ENCODE peak calls at places on chromosome 2, in four cellular contexts. V, G, S and R are unnamed samples. For H3K36me3, the result is how much of the 10 kb centered on the place peaks cover.

GRCh38 chr2:231714639-231715498 is 6.5 kb downstream of the PTMA start:
- DNase-seq in V (peak), G (peak), S (peak), R (no peak)

GRCh38 chr2:54757496-54757895 is 34.0 kb downstream of the EML6 start:
- DNase-seq in V (no peak), G (no peak), S (peak), R (no peak)

GRCh38 chr2:118696786-118697465 is 150.5 kb downstream of the EN1 start:
- DNase-seq in V (no peak), G (no peak), S (no peak), R (no peak)

GRCh38 chr2:33443272-33443829 is 33.1 kb upstream of the RASGRP3 start:
- DNase-seq in V (no peak), G (no peak), S (no peak), R (no peak)

GRCh38 chr2:124683536-124684407 is 658.7 kb downstream of the CNTNAP5 start:
- DNase-seq in V (no peak), G (no peak), S (no peak), R (no peak)

GRCh38 chr2:182917924-182918323 is 51.5 kb upstream of the FRZB start:
- DNase-seq in V (no peak), G (no peak), S (no peak), R (no peak)

GRCh38 chr2:119523959-119524694 is at the start of gene SCTR:
- DNase-seq in V (no peak), G (peak), S (peak), R (peak)

GRCh38 chr2:74816540-74817331 is 17.2 kb upstream of the HK2 start:
- DNase-seq in V (no peak), G (no peak), S (no peak), R (no peak)

GRCh38 chr2:1856922-1857321 is 112.6 kb upstream of the PXDN start:
- DNase-seq in V (no peak), G (no peak), S (no peak), R (no peak)

GRCh38 chr2:214069254-214069653 is 341.6 kb upstream of the VWC2L start:
- DNase-seq in V (no peak), G (no peak), S (no peak), R (no peak)

GRCh38 chr2:44939074-44940052 is 2.1 kb upstream of the SIX3 start:
- DNase-seq in V (no peak), G (no peak), S (peak), R (no peak)

GRCh38 chr2:217331577-217332139 is 471.8 kb upstream of the TNP1 start:
- DNase-seq in V (no peak), G (peak), S (no peak), R (no peak)

GRCh38 chr2:3594493-3595281 is at the start of gene COLEC11:
- DNase-seq in V (no peak), G (no peak), S (peak), R (no peak)

GRCh38 chr2:29444150-29444549 is 328.9 kb downstream of the CLIP4 start:
- DNase-seq in V (no peak), G (no peak), S (no peak), R (no peak)

GRCh38 chr2:217638533-217638932 is 364.3 kb downstream of the TNS1 start:
- DNase-seq in V (no peak), G (no peak), S (no peak), R (no peak)

DNA sequence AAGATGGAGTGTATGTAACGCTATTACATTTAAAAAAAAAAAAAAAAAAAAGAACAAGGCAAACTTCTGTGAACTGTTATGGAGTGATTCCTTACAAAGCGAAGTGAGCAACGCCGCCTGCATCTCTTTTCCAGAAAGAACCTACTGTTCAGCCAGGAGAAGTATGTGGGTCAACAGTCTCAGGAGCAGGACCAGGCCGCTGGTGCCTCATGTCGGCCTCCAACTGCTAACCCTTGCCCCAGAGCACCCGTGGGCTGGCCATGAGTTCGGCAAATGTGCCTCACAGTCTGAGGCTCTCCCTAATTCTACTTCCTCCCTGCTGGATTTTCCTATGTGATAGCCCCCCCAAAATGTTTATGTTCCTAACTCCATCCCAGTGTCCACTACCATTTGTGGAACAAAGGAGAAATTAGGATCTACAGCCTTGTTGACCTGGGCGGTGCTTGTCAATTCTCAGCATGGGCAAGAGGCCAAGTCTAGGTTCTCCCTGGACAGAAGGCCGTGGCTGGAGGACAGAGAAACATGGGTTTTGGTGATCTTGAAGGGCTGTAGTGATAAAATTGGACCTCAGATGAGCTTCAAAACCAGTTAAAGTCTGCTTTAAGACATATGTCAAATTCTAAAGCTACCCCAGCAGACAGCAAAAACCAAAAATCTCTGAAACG is 15.9 kb downstream of the FAM168B start:
- DNase-seq in V (no peak), G (no peak), S (no peak), R (no peak)
- H3K36me3 ChIP-seq in V (under half), G (under half), S (under half), R (under half)

DNA sequence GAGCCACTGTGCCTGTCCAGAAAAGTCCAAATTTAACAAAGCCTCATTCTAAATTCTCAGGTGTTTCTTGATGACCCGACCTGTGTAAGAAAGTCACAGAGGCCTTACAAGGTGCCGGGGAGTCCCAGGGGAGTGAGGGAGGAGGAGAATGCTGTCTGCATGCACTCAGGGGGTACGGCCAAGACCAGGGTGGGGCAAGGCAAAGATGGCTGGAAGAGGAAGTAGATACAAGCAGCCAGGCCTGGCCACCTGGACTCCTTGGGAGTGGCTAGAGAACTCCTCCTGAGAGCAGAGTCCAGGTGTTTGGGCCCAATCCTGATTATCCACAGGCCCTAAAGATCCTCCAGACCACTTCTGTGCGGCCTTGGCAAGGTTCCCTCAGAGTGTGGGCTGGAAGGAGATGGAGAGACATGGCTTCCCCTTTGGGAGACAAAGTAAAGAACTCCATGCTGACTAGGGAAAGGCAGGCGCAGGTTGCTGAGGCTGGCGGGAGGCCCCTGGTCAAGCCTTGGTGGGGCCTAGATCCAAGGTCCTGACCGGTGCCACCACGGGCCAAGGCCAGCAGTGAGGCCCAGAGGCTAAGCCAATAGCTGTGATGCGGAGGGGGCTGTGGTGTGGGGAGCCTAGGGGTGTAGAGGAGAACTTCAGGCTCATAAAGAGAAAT is 74.7 kb downstream of the COPS8 start:
- DNase-seq in V (no peak), G (no peak), S (no peak), R (no peak)
- H3K4me3 ChIP-seq in V (no peak), G (no peak), S (no peak), R (no peak)

GRCh38 chr2:61493523-61493942 is 22.6 kb upstream of the USP34 start:
- DNase-seq in V (no peak), G (no peak), S (no peak), R (no peak)
- H3K36me3 ChIP-seq in V (half or more), G (under half), S (half or more), R (half or more)

DNA sequence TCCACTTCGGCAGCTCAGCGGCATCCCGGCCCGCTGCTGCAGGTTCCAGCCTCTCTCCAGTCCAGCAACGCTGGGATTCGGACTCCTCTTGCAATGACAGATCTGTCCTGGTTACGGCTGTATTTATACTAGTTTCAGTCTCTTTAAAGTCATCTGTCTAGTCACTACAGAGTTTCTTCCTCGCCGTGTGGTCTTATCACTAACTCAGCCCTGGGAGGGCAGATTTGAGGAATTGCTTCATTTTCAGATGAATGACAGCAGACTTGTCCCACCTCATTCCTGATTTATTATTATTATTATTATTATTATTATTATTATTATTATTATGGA is 2.2 kb downstream of the KLHL29 start:
- DNase-seq in V (no peak), G (no peak), S (no peak), R (no peak)
- H3K4me3 ChIP-seq in V (peak), G (peak), S (peak), R (peak)